ENCODE peak calls at places on chromosome 1, in six cellular contexts. E, B, O, Y, W and F are unnamed samples.
A peak's percentile ranks its signal among the peaks of the same experiment; 100 is the strongest.

GRCh38 chr1:187838335-187839293 is 1009.9 kb downstream of the PLA2G4A start:
- DNase-seq in O (no peak), E (no peak), Y (no peak), B (no peak), W (no peak), F (no peak)

GRCh38 chr1:90340604-90341003 is 345.7 kb downstream of the ZNF326 start:
- DNase-seq in Y (no peak), E (no peak), O (no peak), W (no peak), B (no peak), F (no peak)

GRCh38 chr1:39952359-39953110 is 2.4 kb upstream of the MFSD2A start:
- DNase-seq in B (no peak), W (peak; percentile 30), Y (no peak), O (no peak), E (no peak), F (no peak)

GRCh38 chr1:192756847-192757246 is 52.0 kb upstream of the RGS2 start:
- DNase-seq in W (no peak), B (no peak), Y (no peak), E (no peak), O (no peak), F (no peak)

GRCh38 chr1:15808955-15809354 is 1.5 kb upstream of the UQCRHL start:
- DNase-seq in W (no peak), B (no peak), Y (no peak), O (no peak), E (no peak), F (no peak)

GRCh38 chr1:227318852-227319607 is 738 bp upstream of the CDC42BPA start:
- DNase-seq in Y (no peak), W (peak; percentile 79), B (peak; percentile 1), O (no peak), E (peak; percentile 45), F (peak; percentile 51)

GRCh38 chr1:182389619-182390047 is 2.0 kb downstream of the GLUL start:
- DNase-seq in E (peak; percentile 12), B (no peak), Y (no peak), O (no peak), W (peak; percentile 16), F (no peak)

GRCh38 chr1:204325944-204326343 is 33.8 kb downstream of the PLEKHA6 start:
- DNase-seq in Y (no peak), O (no peak), W (no peak), E (no peak), B (no peak), F (no peak)

GRCh38 chr1:9724706-9725476 is 73.4 kb downstream of the PIK3CD start:
- DNase-seq in W (peak; percentile 57), Y (no peak), B (peak; percentile 70), E (peak; percentile 71), O (peak; percentile 64), F (peak; percentile 65)

GRCh38 chr1:31111290-31111951 is 45.9 kb upstream of the PUM1 start:
- DNase-seq in O (no peak), B (no peak), E (peak; percentile 17), W (peak; percentile 56), Y (no peak), F (no peak)